ENCODE peak calls at places on chromosomes 16 and 17, in eight cellular contexts. One of them, this sample, is unnamed.

GRCh38 chr16:23508589-23509440 is 1.5 kb downstream of the GGA2 start:
- DNase-seq in hepatic stellate cell: no peak
- DNase-seq in stimulated activated CD4-positive, alpha-beta T cell treated with anti-CD3 and anti-CD28 coated beads, Interleukin-1b, Interleukin-23, amount 100 ng/mL, for 24 hours: no peak
- DNase-seq in C1 segment of cervical spinal cord: no peak
- DNase-seq in AG09309: no peak
- DNase-seq in Calu3: no peak
- DNase-seq in choroid plexus epithelial cell: peak
- DNase-seq in neural progenitor cell: peak
- DNase-seq in this sample: peak

GRCh38 chr17:42155614-42156045 is 841 bp upstream of the RAB5C start:
- DNase-seq in hepatic stellate cell: no peak
- DNase-seq in stimulated activated CD4-positive, alpha-beta T cell treated with anti-CD3 and anti-CD28 coated beads, Interleukin-1b, Interleukin-23, amount 100 ng/mL, for 24 hours: no peak
- DNase-seq in C1 segment of cervical spinal cord: no peak
- DNase-seq in AG09309: no peak
- DNase-seq in Calu3: no peak
- DNase-seq in choroid plexus epithelial cell: peak
- DNase-seq in neural progenitor cell: peak
- DNase-seq in this sample: no peak

GRCh38 chr16:61596648-61597047 is 439.6 kb downstream of the CDH8 start:
- DNase-seq in hepatic stellate cell: no peak
- DNase-seq in stimulated activated CD4-positive, alpha-beta T cell treated with anti-CD3 and anti-CD28 coated beads, Interleukin-1b, Interleukin-23, amount 100 ng/mL, for 24 hours: no peak
- DNase-seq in C1 segment of cervical spinal cord: no peak
- DNase-seq in AG09309: no peak
- DNase-seq in Calu3: no peak
- DNase-seq in choroid plexus epithelial cell: no peak
- DNase-seq in neural progenitor cell: no peak
- DNase-seq in this sample: no peak

GRCh38 chr16:48295493-48296281 is 48.3 kb upstream of the ABCC11 start:
- DNase-seq in hepatic stellate cell: no peak
- DNase-seq in stimulated activated CD4-positive, alpha-beta T cell treated with anti-CD3 and anti-CD28 coated beads, Interleukin-1b, Interleukin-23, amount 100 ng/mL, for 24 hours: no peak
- DNase-seq in C1 segment of cervical spinal cord: no peak
- DNase-seq in AG09309: no peak
- DNase-seq in Calu3: peak
- DNase-seq in choroid plexus epithelial cell: no peak
- DNase-seq in neural progenitor cell: no peak
- DNase-seq in this sample: no peak

GRCh38 chr17:60442271-60443201 is 20.2 kb downstream of the CHCT1 start:
- DNase-seq in hepatic stellate cell: no peak
- DNase-seq in stimulated activated CD4-positive, alpha-beta T cell treated with anti-CD3 and anti-CD28 coated beads, Interleukin-1b, Interleukin-23, amount 100 ng/mL, for 24 hours: no peak
- DNase-seq in C1 segment of cervical spinal cord: no peak
- DNase-seq in AG09309: no peak
- DNase-seq in Calu3: no peak
- DNase-seq in choroid plexus epithelial cell: peak
- DNase-seq in neural progenitor cell: no peak
- DNase-seq in this sample: no peak

GRCh38 chr16:84928679-84929420 is 82.5 kb downstream of the ZDHHC7 start:
- DNase-seq in hepatic stellate cell: peak
- DNase-seq in stimulated activated CD4-positive, alpha-beta T cell treated with anti-CD3 and anti-CD28 coated beads, Interleukin-1b, Interleukin-23, amount 100 ng/mL, for 24 hours: no peak
- DNase-seq in C1 segment of cervical spinal cord: peak
- DNase-seq in AG09309: no peak
- DNase-seq in Calu3: no peak
- DNase-seq in choroid plexus epithelial cell: peak
- DNase-seq in neural progenitor cell: no peak
- DNase-seq in this sample: peak

GRCh38 chr17:80259642-80260535 is 763 bp upstream of the RNF213 start:
- DNase-seq in hepatic stellate cell: peak
- DNase-seq in stimulated activated CD4-positive, alpha-beta T cell treated with anti-CD3 and anti-CD28 coated beads, Interleukin-1b, Interleukin-23, amount 100 ng/mL, for 24 hours: peak
- DNase-seq in C1 segment of cervical spinal cord: peak
- DNase-seq in AG09309: no peak
- DNase-seq in Calu3: peak
- DNase-seq in choroid plexus epithelial cell: peak
- DNase-seq in neural progenitor cell: peak
- DNase-seq in this sample: peak

GRCh38 chr17:43823350-43824084 is 9.4 kb downstream of the MPP3 start:
- DNase-seq in hepatic stellate cell: no peak
- DNase-seq in stimulated activated CD4-positive, alpha-beta T cell treated with anti-CD3 and anti-CD28 coated beads, Interleukin-1b, Interleukin-23, amount 100 ng/mL, for 24 hours: no peak
- DNase-seq in C1 segment of cervical spinal cord: no peak
- DNase-seq in AG09309: no peak
- DNase-seq in Calu3: peak
- DNase-seq in choroid plexus epithelial cell: no peak
- DNase-seq in neural progenitor cell: no peak
- DNase-seq in this sample: peak

GRCh38 chr17:52106638-52107261 is 51.8 kb downstream of the CA10 start:
- DNase-seq in hepatic stellate cell: peak
- DNase-seq in stimulated activated CD4-positive, alpha-beta T cell treated with anti-CD3 and anti-CD28 coated beads, Interleukin-1b, Interleukin-23, amount 100 ng/mL, for 24 hours: peak
- DNase-seq in C1 segment of cervical spinal cord: no peak
- DNase-seq in AG09309: no peak
- DNase-seq in Calu3: peak
- DNase-seq in choroid plexus epithelial cell: peak
- DNase-seq in neural progenitor cell: peak
- DNase-seq in this sample: peak

GRCh38 chr16:35305476-35305875 is 1846.1 kb downstream of the TP53TG3F start:
- DNase-seq in hepatic stellate cell: no peak
- DNase-seq in stimulated activated CD4-positive, alpha-beta T cell treated with anti-CD3 and anti-CD28 coated beads, Interleukin-1b, Interleukin-23, amount 100 ng/mL, for 24 hours: no peak
- DNase-seq in C1 segment of cervical spinal cord: no peak
- DNase-seq in AG09309: no peak
- DNase-seq in Calu3: no peak
- DNase-seq in choroid plexus epithelial cell: no peak
- DNase-seq in neural progenitor cell: no peak
- DNase-seq in this sample: no peak

This sample was measured in colonic mucosa.